ENCODE peak calls at places on chromosomes 4 and X, in four cellular contexts. C is MM.1S, B is tibial nerve, J is OCI-LY7. F is an unnamed sample.
A peak's percentile ranks its signal among the peaks of the same experiment; 100 is the strongest.

GRCh38 chr4:131013226-131013625 is 1917.3 kb downstream of the C4orf33 start:
- DNase-seq in C (no peak), J (no peak), B (no peak), F (no peak)

GRCh38 chr4:84971319-84971932 is 4.9 kb upstream of the WDFY3 start:
- DNase-seq in J (peak; percentile 23), B (no peak), C (peak; percentile 62), F (no peak)

GRCh38 chrX:155857561-155857960 is 23.6 kb upstream of the VAMP7 start:
- DNase-seq in C (peak; percentile 50), B (no peak), J (peak; percentile 4), F (no peak)

GRCh38 chr4:82293304-82293703 is 80.5 kb downstream of the HNRNPD start:
- DNase-seq in B (no peak), C (peak; percentile 89), J (peak; percentile 79), F (no peak)

GRCh38 chr4:114563536-114564315 is 34.9 kb upstream of the UGT8 start:
- DNase-seq in J (no peak), B (no peak), C (no peak), F (peak; percentile 17)

GRCh38 chrX:19715711-19716638 is 171.4 kb downstream of the SH3KBP1 start:
- DNase-seq in B (no peak), C (no peak), J (no peak), F (no peak)

GRCh38 chrX:119475389-119476101 is 7.3 kb downstream of the SLC25A5 start:
- DNase-seq in C (no peak), J (no peak), B (no peak), F (no peak)

GRCh38 chrX:130575831-130576404 is 174.1 kb downstream of the RBMX2 start:
- DNase-seq in B (no peak), J (peak; percentile 31), C (peak; percentile 54), F (peak; percentile 14)

GRCh38 chr4:15361529-15361928 is 66.3 kb upstream of the C1QTNF7 start:
- DNase-seq in C (no peak), B (no peak), J (no peak), F (no peak)

GRCh38 chrX:11665144-11666040 is at the start of gene ARHGAP6:
- DNase-seq in B (peak; percentile 13), J (no peak), C (no peak), F (peak; percentile 25)

GRCh38 chrX:789096-789495 is 158.5 kb downstream of the SHOX start:
- DNase-seq in J (no peak), C (no peak), B (no peak), F (no peak)

GRCh38 chr4:1099684-1100335 is 13.6 kb downstream of the RNF212 start:
- DNase-seq in C (no peak), B (no peak), J (no peak), F (no peak)

GRCh38 chr4:113952452-113953029 is 26.9 kb downstream of the ARSJ start:
- DNase-seq in C (peak; percentile 28), J (peak; percentile 50), B (no peak), F (peak; percentile 74)

GRCh38 chrX:113959912-113960626 is 623.8 kb upstream of the HTR2C start:
- DNase-seq in J (no peak), B (no peak), C (no peak), F (no peak)

GRCh38 chrX:154142386-154142785 is 1.7 kb upstream of the OPN1LW start:
- DNase-seq in J (no peak), C (no peak), B (no peak), F (no peak)

GRCh38 chrX:39331062-39331704 is 529.9 kb downstream of the MID1IP1 start:
- DNase-seq in J (no peak), B (no peak), C (no peak), F (no peak)

GRCh38 chr4:11106190-11106589 is 322.5 kb downstream of the HS3ST1 start:
- DNase-seq in B (no peak), C (peak; percentile 51), J (no peak), F (no peak)

GRCh38 chrX:123860506-123860840 is 620 bp downstream of the XIAP start:
- DNase-seq in J (peak; percentile 52), B (no peak), C (peak; percentile 47), F (no peak)

GRCh38 chr4:4479366-4479765 is 62.5 kb downstream of the STX18 start:
- DNase-seq in C (no peak), B (no peak), J (no peak), F (no peak)

GRCh38 chr4:127048371-127049085 is 584.2 kb upstream of the INTU start:
- DNase-seq in C (no peak), J (no peak), B (no peak), F (no peak)

GRCh38 chr4:90142091-90142490 is 14.9 kb downstream of the CCSER1 start:
- DNase-seq in J (no peak), C (no peak), B (no peak), F (no peak)

GRCh38 chrX:41946973-41947612 is 23.7 kb upstream of the CASK start:
- DNase-seq in J (no peak), C (no peak), B (no peak), F (no peak)

GRCh38 chr4:121192500-121192899 is 28.4 kb upstream of the TNIP3 start:
- DNase-seq in B (no peak), J (peak; percentile 54), C (peak; percentile 53), F (peak; percentile 17)

GRCh38 chr4:3834921-3835521 is 68.8 kb downstream of the ADRA2C start:
- DNase-seq in C (no peak), J (peak; percentile 19), B (no peak), F (no peak)

DNA sequence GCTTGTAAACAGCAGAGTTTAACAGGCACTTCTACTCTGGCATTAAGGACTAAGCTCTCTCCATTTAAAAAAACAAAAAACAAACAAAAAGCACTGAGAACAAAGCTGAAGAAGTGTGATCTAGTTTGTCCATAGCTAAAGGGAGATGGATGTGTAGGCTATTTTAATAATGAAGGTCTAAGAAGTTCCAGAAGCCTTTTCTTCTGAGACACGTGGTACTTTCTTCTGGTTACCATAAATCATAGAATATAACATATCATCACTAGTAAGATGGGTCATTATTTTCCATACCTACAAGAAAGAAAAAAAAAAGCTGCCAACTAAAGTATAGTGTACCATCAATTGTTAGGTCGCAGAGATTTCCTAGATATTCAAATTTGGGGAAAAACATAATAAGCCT is 722 bp upstream of the NBDY start:
- DNase-seq in C (peak; percentile 32), B (no peak), J (peak; percentile 38), F (no peak)
- H3K4me3 ChIP-seq in C (peak overlapping the region; percentile 64), B (peak overlapping the region; percentile 37), J (peak overlapping the region; percentile 85), F (peak overlapping the region; percentile 65)

GRCh38 chr4:36079666-36080065 is 164.6 kb downstream of the ARAP2 start:
- DNase-seq in C (no peak), B (no peak), J (no peak), F (no peak)
- H3K36me3 ChIP-seq in C (no peaks in the 10 kb centered on the region), B (no peaks in the 10 kb centered on the region), J (no peaks in the 10 kb centered on the region), F (no peaks in the 10 kb centered on the region)

GRCh38 chrX:129316461-129316860 is 206.8 kb downstream of the SMARCA1 start:
- DNase-seq in C (no peak), B (no peak), J (no peak), F (no peak)

GRCh38 chrX:129323115-129323514 is 200.2 kb downstream of the SMARCA1 start:
- DNase-seq in J (no peak), B (no peak), C (no peak), F (no peak)

DNA sequence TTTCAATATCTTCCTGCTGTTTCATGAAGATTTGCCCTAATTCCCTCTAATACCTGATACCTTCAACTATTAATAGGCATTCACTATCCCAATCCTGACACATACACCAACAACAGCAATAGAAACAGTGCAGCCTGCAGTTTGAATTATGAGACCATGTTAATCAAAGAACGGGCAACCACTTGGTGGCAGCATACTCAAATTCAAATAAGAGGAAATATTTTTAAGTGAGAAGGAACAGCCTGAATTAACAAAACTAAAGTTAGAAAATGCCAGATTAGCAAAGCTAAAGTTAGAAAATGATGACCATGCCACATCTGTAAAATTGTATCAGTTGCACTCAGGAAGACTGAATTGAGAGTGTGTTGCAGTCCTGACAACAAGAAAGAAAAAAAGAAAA is 204.9 kb downstream of the SMARCA1 start:
- DNase-seq in J (peak; percentile 7), B (no peak), C (peak; percentile 84), F (peak; percentile 26)
- TF ChIP-seq CTCF in J (peak; percentile 72), B (no peak), C (peak; percentile 63), F (peak; percentile 47)

GRCh38 chr4:8439914-8440490 is 521 bp downstream of the ACOX3 start:
- DNase-seq in J (peak; percentile 72), B (no peak), C (no peak), F (no peak)
- H3K4me3 ChIP-seq in J (peak overlapping the region; percentile 98), B (peak overlapping the region; percentile 98), C (peak overlapping the region; percentile 82), F (peak overlapping the region; percentile 87)

DNA sequence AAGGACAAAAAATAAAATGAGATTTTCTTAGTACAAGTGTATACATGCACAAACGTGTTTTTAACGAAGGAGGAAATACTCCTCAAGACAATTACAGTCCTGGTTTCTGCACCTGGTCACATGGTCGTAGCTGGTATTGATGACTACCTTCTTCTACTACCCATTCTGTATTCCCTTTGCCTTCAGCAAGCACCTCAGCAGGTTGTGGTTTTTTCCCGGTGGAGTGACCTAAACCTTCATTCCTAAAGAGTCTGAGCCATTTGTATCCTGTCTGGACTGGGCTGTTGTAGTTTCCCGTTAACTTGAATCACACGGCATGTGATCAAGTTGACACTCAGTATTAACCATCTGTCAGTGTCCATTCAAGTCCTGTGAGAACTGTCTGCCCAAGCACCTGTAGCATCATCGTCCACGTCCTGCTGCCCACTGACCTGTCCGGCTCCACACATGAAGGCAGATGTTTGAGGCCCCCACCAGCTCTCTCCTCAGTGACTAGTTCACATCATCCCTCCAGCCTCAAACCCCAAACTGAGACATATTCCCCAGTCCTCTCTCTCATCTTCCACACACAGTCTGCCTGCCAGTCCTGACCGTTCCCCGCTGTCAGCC is 31.1 kb upstream of the TBC1D14 start:
- DNase-seq in J (no peak), C (no peak), B (no peak), F (no peak)
- H3K36me3 ChIP-seq in J (peaks cover 33% of the 10 kb centered on the region), C (peaks cover 3% of the 10 kb centered on the region), B (no peaks in the 10 kb centered on the region), F (peaks cover 45% of the 10 kb centered on the region)